ENCODE peak calls at places on chromosome 15, in nine cellular contexts. R is renal cortical epithelial cell; B is mesendoderm; I is effector memory CD4-positive, alpha-beta T cell; T is amniotic stem cell; F is activated naive CD4-positive, alpha-beta T cell; J is activated naive CD8-positive, alpha-beta T cell treated with anti-CD3 and anti-CD28 coated beads, Interleukin-2, amount 50 U/mL, for 24 hours; A is iris pigment epithelial cell; N is SJSA1. E is an unnamed sample.

GRCh38 chr15:73368301-73369072 is at the start of gene HCN4:
- DNase-seq in R (no peak), B (peak), I (no peak), T (no peak), F (no peak), J (no peak), A (no peak), N (no peak), E (peak)

GRCh38 chr15:62853114-62853832 is 189.3 kb upstream of the TPM1 start:
- DNase-seq in R (peak), B (no peak), I (no peak), T (no peak), F (no peak), J (no peak), A (no peak), N (no peak), E (no peak)

GRCh38 chr15:63381301-63382192 is at the start of gene CA12:
- DNase-seq in R (peak), B (peak), I (no peak), T (no peak), F (no peak), J (peak), A (peak), N (peak), E (peak)

GRCh38 chr15:39834256-39834655 is 51.6 kb upstream of the FSIP1 start:
- DNase-seq in R (no peak), B (no peak), I (no peak), T (no peak), F (no peak), J (no peak), A (peak), N (no peak), E (no peak)

GRCh38 chr15:69830425-69830824 is 267.3 kb downstream of the TLE3 start:
- DNase-seq in R (no peak), B (no peak), I (no peak), T (no peak), F (no peak), J (no peak), A (no peak), N (no peak), E (no peak)

GRCh38 chr15:20106026-20106425 is 435.6 kb downstream of the GOLGA6L6 start:
- DNase-seq in R (no peak), B (peak), I (no peak), T (no peak), F (no peak), J (no peak), A (no peak), N (no peak), E (no peak)

GRCh38 chr15:70237626-70238025 is 139.9 kb upstream of the TLE3 start:
- DNase-seq in R (no peak), B (no peak), I (no peak), T (no peak), F (no peak), J (no peak), A (no peak), N (no peak), E (no peak)

GRCh38 chr15:35880896-35881295 is 334.9 kb upstream of the DPH6 start:
- DNase-seq in R (no peak), B (no peak), I (no peak), T (no peak), F (no peak), J (no peak), A (no peak), N (no peak), E (no peak)

GRCh38 chr15:101000271-101000681 is 81.1 kb downstream of the LRRK1 start:
- DNase-seq in R (no peak), B (peak), I (no peak), T (no peak), F (no peak), J (no peak), A (peak), N (peak), E (peak)

GRCh38 chr15:71588746-71589145 is 221.6 kb upstream of the NR2E3 start:
- DNase-seq in R (peak), B (peak), I (no peak), T (peak), F (no peak), J (no peak), A (peak), N (peak), E (peak)

GRCh38 chr15:38440353-38441129 is 13.4 kb upstream of the FAM98B start:
- DNase-seq in R (peak), B (peak), I (peak), T (no peak), F (no peak), J (peak), A (peak), N (peak), E (peak)

GRCh38 chr15:94360251-94360671 is 128.9 kb downstream of the MCTP2 start:
- DNase-seq in R (no peak), B (peak), I (no peak), T (no peak), F (no peak), J (no peak), A (no peak), N (no peak), E (no peak)

GRCh38 chr15:48963524-48964113 is at the start of gene SHC4:
- DNase-seq in R (peak), B (peak), I (no peak), T (peak), F (no peak), J (no peak), A (peak), N (peak), E (peak)

GRCh38 chr15:41183580-41183979 is 47.0 kb downstream of the EXD1 start:
- DNase-seq in R (no peak), B (no peak), I (no peak), T (no peak), F (no peak), J (no peak), A (peak), N (no peak), E (no peak)

GRCh38 chr15:65612949-65613348 is 2.0 kb upstream of the INTS14 start:
- DNase-seq in R (no peak), B (no peak), I (no peak), T (no peak), F (no peak), J (no peak), A (no peak), N (no peak), E (no peak)

GRCh38 chr15:70625438-70625837 is 137.9 kb downstream of the UACA start:
- DNase-seq in R (no peak), B (no peak), I (no peak), T (no peak), F (no peak), J (no peak), A (no peak), N (no peak), E (no peak)

GRCh38 chr15:83462953-83463433 is 15.9 kb downstream of the SH3GL3 start:
- DNase-seq in R (no peak), B (peak), I (no peak), T (no peak), F (no peak), J (no peak), A (no peak), N (no peak), E (no peak)

GRCh38 chr15:58862326-58862725 is 71.2 kb downstream of the SLTM start:
- DNase-seq in R (no peak), B (no peak), I (no peak), T (no peak), F (no peak), J (no peak), A (no peak), N (no peak), E (no peak)

GRCh38 chr15:31481157-31481556 is 154.5 kb downstream of the KLF13 start:
- DNase-seq in R (no peak), B (no peak), I (no peak), T (no peak), F (no peak), J (no peak), A (no peak), N (no peak), E (no peak)

GRCh38 chr15:77966540-77967290 is 110.8 kb downstream of the TBC1D2B start:
- DNase-seq in R (peak), B (peak), I (no peak), T (peak), F (no peak), J (peak), A (peak), N (peak), E (peak)

GRCh38 chr15:51708013-51708412 is 26.7 kb downstream of the SCG3 start:
- DNase-seq in R (no peak), B (no peak), I (no peak), T (no peak), F (no peak), J (no peak), A (no peak), N (no peak), E (no peak)

GRCh38 chr15:90904746-90905145 is 1.6 kb downstream of the MAN2A2 start:
- DNase-seq in R (no peak), B (no peak), I (no peak), T (no peak), F (no peak), J (no peak), A (no peak), N (no peak), E (no peak)

GRCh38 chr15:60797444-60798040 is 318.6 kb upstream of the ICE2 start:
- DNase-seq in R (peak), B (no peak), I (no peak), T (no peak), F (no peak), J (no peak), A (peak), N (no peak), E (no peak)

GRCh38 chr15:92801412-92801773 is 98.7 kb upstream of the CHD2 start:
- DNase-seq in R (peak), B (peak), I (no peak), T (no peak), F (no peak), J (no peak), A (peak), N (peak), E (no peak)

GRCh38 chr15:72800819-72801481 is 17.4 kb upstream of the ADPGK start:
- DNase-seq in R (no peak), B (peak), I (no peak), T (no peak), F (no peak), J (no peak), A (no peak), N (no peak), E (no peak)

GRCh38 chr15:39344662-39345141 is 236.2 kb upstream of the THBS1 start:
- DNase-seq in R (no peak), B (no peak), I (no peak), T (no peak), F (no peak), J (no peak), A (no peak), N (no peak), E (peak)

GRCh38 chr15:27438403-27439375 is 467.7 kb downstream of the GABRG3 start:
- DNase-seq in R (no peak), B (no peak), I (no peak), T (no peak), F (no peak), J (no peak), A (no peak), N (no peak), E (no peak)

GRCh38 chr15:90496791-90497190 is 32.9 kb upstream of the CRTC3 start:
- DNase-seq in R (no peak), B (no peak), I (no peak), T (no peak), F (no peak), J (no peak), A (no peak), N (no peak), E (no peak)

GRCh38 chr15:92343869-92344643 is 49.6 kb upstream of the ST8SIA2 start:
- DNase-seq in R (no peak), B (peak), I (no peak), T (no peak), F (no peak), J (no peak), A (no peak), N (no peak), E (peak)

GRCh38 chr15:65828566-65828965 is 36.5 kb upstream of the DENND4A start:
- DNase-seq in R (no peak), B (no peak), I (no peak), T (no peak), F (no peak), J (no peak), A (no peak), N (no peak), E (no peak)

GRCh38 chr15:43249699-43250203 is 17.0 kb downstream of the TGM5 start:
- DNase-seq in R (peak), B (peak), I (no peak), T (no peak), F (no peak), J (peak), A (peak), N (peak), E (peak)

GRCh38 chr15:64622410-64623260 is 152.8 kb downstream of the RBPMS2 start:
- DNase-seq in R (no peak), B (no peak), I (peak), T (no peak), F (no peak), J (peak), A (no peak), N (no peak), E (no peak)

GRCh38 chr15:76196286-76196948 is 114.9 kb downstream of the ETFA start:
- DNase-seq in R (peak), B (peak), I (no peak), T (peak), F (no peak), J (peak), A (peak), N (peak), E (peak)

GRCh38 chr15:39860200-39860599 is 59.9 kb downstream of the GPR176 start:
- DNase-seq in R (peak), B (peak), I (no peak), T (no peak), F (no peak), J (no peak), A (peak), N (no peak), E (no peak)

GRCh38 chr15:31510003-31510402 is 183.4 kb downstream of the KLF13 start:
- DNase-seq in R (no peak), B (no peak), I (no peak), T (no peak), F (no peak), J (no peak), A (no peak), N (no peak), E (no peak)

GRCh38 chr15:85821545-85821944 is 26.8 kb upstream of the KLHL25 start:
- DNase-seq in R (no peak), B (no peak), I (no peak), T (no peak), F (no peak), J (no peak), A (no peak), N (no peak), E (no peak)

GRCh38 chr15:44038801-44039200 is 156.3 kb downstream of the FRMD5 start:
- DNase-seq in R (peak), B (peak), I (no peak), T (no peak), F (no peak), J (no peak), A (peak), N (peak), E (peak)

GRCh38 chr15:95558916-95559315 is 771.6 kb upstream of the NR2F2 start:
- DNase-seq in R (no peak), B (no peak), I (no peak), T (no peak), F (no peak), J (no peak), A (peak), N (no peak), E (no peak)

E was measured in H7.